ENCODE peak calls at places on chromosome 10, in seven cellular contexts. P, X, N, Y, V, Z and Q are unnamed samples.

GRCh38 chr10:77498210-77498609 is 139.4 kb downstream of the KCNMA1 start:
- DNase-seq in N (no peak), V (no peak), Z (no peak), X (no peak), P (no peak), Y (no peak), Q (no peak)

GRCh38 chr10:26488344-26488743 is 50.2 kb downstream of the APBB1IP start:
- DNase-seq in X (no peak), P (no peak), N (no peak), Z (no peak), V (peak; percentile 32), Y (no peak), Q (no peak)

GRCh38 chr10:114002422-114002821 is 41.2 kb upstream of the ADRB1 start:
- DNase-seq in Z (no peak), Y (peak; percentile 1), N (no peak), P (no peak), X (no peak), V (no peak), Q (no peak)

GRCh38 chr10:78343266-78343665 is 309.6 kb downstream of the RPS24 start:
- DNase-seq in V (no peak), Y (peak; percentile 53), X (no peak), Z (no peak), P (no peak), N (no peak), Q (no peak)

GRCh38 chr10:66394287-66395063 is 531.4 kb upstream of the LRRTM3 start:
- DNase-seq in N (no peak), Z (no peak), Y (no peak), X (no peak), P (no peak), V (no peak), Q (no peak)

GRCh38 chr10:48548531-48549135 is 56.2 kb downstream of the ARHGAP22 start:
- DNase-seq in V (no peak), P (no peak), N (no peak), X (no peak), Z (no peak), Y (no peak), Q (no peak)

GRCh38 chr10:38163617-38164016 is 69.5 kb downstream of the ZNF37A start:
- DNase-seq in V (no peak), Z (no peak), Y (no peak), X (no peak), N (no peak), P (no peak), Q (no peak)

GRCh38 chr10:29957887-29958330 is 101.5 kb downstream of the JCAD start:
- DNase-seq in Y (no peak), Z (peak; percentile 36), P (no peak), N (no peak), X (no peak), V (no peak), Q (no peak)

GRCh38 chr10:102069066-102069465 is 3.9 kb downstream of the HPS6 start:
- DNase-seq in N (no peak), Z (no peak), Y (no peak), P (no peak), V (no peak), X (no peak), Q (no peak)

GRCh38 chr10:87723500-87723899 is 63.8 kb downstream of the PAPSS2 start:
- DNase-seq in Y (no peak), V (peak; percentile 46), Z (no peak), X (no peak), P (no peak), N (no peak), Q (no peak)

GRCh38 chr10:17472481-17473227 is 18.3 kb upstream of the ST8SIA6 start:
- DNase-seq in N (no peak), Y (no peak), P (no peak), X (no peak), V (no peak), Z (no peak), Q (no peak)

GRCh38 chr10:15254808-15255655 is 86.5 kb upstream of the NMT2 start:
- DNase-seq in N (peak; percentile 15), Z (no peak), X (no peak), P (peak; percentile 54), Y (no peak), V (no peak), Q (no peak)

GRCh38 chr10:93695720-93696119 is 6.7 kb downstream of the FRA10AC1 start:
- DNase-seq in Z (no peak), N (no peak), V (no peak), Y (no peak), P (no peak), X (no peak), Q (no peak)

GRCh38 chr10:68402271-68402670 is 4.8 kb downstream of the RUFY2 start:
- DNase-seq in Z (no peak), Y (no peak), V (no peak), P (no peak), N (no peak), X (no peak), Q (no peak)

GRCh38 chr10:77247076-77247561 is 390.5 kb downstream of the KCNMA1 start:
- DNase-seq in Z (no peak), X (no peak), N (no peak), P (no peak), Y (no peak), V (no peak), Q (no peak)

GRCh38 chr10:109915566-109915965 is 7.7 kb downstream of the XPNPEP1 start:
- DNase-seq in V (no peak), Y (no peak), N (no peak), X (no peak), P (no peak), Z (no peak), Q (no peak)

GRCh38 chr10:107442035-107442505 is 277.6 kb upstream of the SORCS1 start:
- DNase-seq in X (no peak), P (no peak), Z (peak; percentile 55), N (no peak), V (no peak), Y (no peak), Q (no peak)

GRCh38 chr10:80154978-80155695 is 22.6 kb downstream of the PLAC9 start:
- DNase-seq in P (no peak), X (no peak), N (no peak), V (peak; percentile 89), Z (peak; percentile 81), Y (no peak), Q (peak; percentile 39)

GRCh38 chr10:3095373-3096139 is 28.2 kb downstream of the PFKP start:
- DNase-seq in X (no peak), N (no peak), Z (peak; percentile 89), P (no peak), Y (no peak), V (peak; percentile 99), Q (peak; percentile 41)

GRCh38 chr10:131726460-131726861 is 174.3 kb upstream of the PPP2R2D start:
- DNase-seq in P (peak; percentile 79), N (no peak), V (no peak), Z (no peak), X (no peak), Y (no peak), Q (no peak)

GRCh38 chr10:100985336-100985735 is 2.0 kb downstream of the MRPL43 start:
- DNase-seq in Z (no peak), Y (no peak), V (no peak), P (peak; percentile 27), X (no peak), N (no peak), Q (no peak)

GRCh38 chr10:22704348-22705341 is 9.7 kb downstream of the PIP4K2A start:
- DNase-seq in V (no peak), P (no peak), Y (no peak), N (no peak), Z (no peak), X (peak; percentile 53), Q (no peak)

GRCh38 chr10:58400609-58401008 is 15.4 kb downstream of the TFAM start:
- DNase-seq in V (peak; percentile 57), P (no peak), Y (no peak), N (no peak), X (no peak), Z (no peak), Q (no peak)

GRCh38 chr10:103967433-103968142 is 648 bp downstream of the SLK start:
- DNase-seq in N (peak; percentile 10), V (no peak), X (no peak), Y (no peak), Z (peak; percentile 90), P (no peak), Q (no peak)

GRCh38 chr10:126558881-126559280 is 111.6 kb downstream of the C10orf90 start:
- DNase-seq in N (no peak), Z (no peak), V (no peak), Y (no peak), X (no peak), P (no peak), Q (no peak)

GRCh38 chr10:100728928-100729876 is 16.2 kb upstream of the PAX2 start:
- DNase-seq in Y (no peak), Z (peak; percentile 60), N (peak; percentile 70), X (no peak), V (peak; percentile 43), P (peak; percentile 72), Q (no peak)

GRCh38 chr10:70540089-70540788 is 61.7 kb downstream of the PALD1 start:
- DNase-seq in X (peak; percentile 32), P (no peak), N (peak; percentile 62), Z (peak; percentile 68), Y (no peak), V (no peak), Q (no peak)

GRCh38 chr10:79610601-79611191 is at the start of gene SFTPA1:
- DNase-seq in N (no peak), X (no peak), P (no peak), Y (no peak), Z (no peak), V (no peak), Q (no peak)

GRCh38 chr10:62045765-62046521 is 144.4 kb downstream of the ARID5B start:
- DNase-seq in X (peak; percentile 36), N (no peak), Z (peak; percentile 72), V (peak; percentile 98), P (no peak), Y (no peak), Q (no peak)

GRCh38 chr10:122850705-122851640 is 5.3 kb upstream of the CUZD1 start:
- DNase-seq in N (no peak), X (no peak), P (no peak), Z (no peak), Y (no peak), V (no peak), Q (no peak)